ENCODE peak calls at places on chromosomes 3 and 15, in eight cellular contexts. M is NCI-H187, Y is B cell, L is NCI-H1930, E is hippocampal formation, F is Caki2, C is stromal cell of bone marrow, W is SW480. Z is an unnamed sample.
A peak's percentile ranks its signal among the peaks of the same experiment; 100 is the strongest.

GRCh38 chr15:78072080-78072892 is 5.2 kb downstream of the TBC1D2B start:
- DNase-seq in M (no peak), Y (no peak), L (no peak), E (peak; percentile 51), F (no peak), C (no peak), W (no peak), Z (peak; percentile 94)

GRCh38 chr3:37249717-37250116 is 75.3 kb upstream of the LRRFIP2 start:
- DNase-seq in M (no peak), Y (no peak), L (no peak), E (no peak), F (no peak), C (peak; percentile 9), W (no peak), Z (no peak)

GRCh38 chr3:150059729-150060128 is 89.0 kb upstream of the PFN2 start:
- DNase-seq in M (no peak), Y (no peak), L (no peak), E (peak; percentile 58), F (no peak), C (no peak), W (no peak), Z (no peak)

GRCh38 chr15:80967451-80967850 is 22.2 kb downstream of the MESD start:
- DNase-seq in M (no peak), Y (no peak), L (no peak), E (no peak), F (no peak), C (no peak), W (no peak), Z (peak; percentile 50)

GRCh38 chr15:50138391-50138790 is 19.4 kb upstream of the ATP8B4 start:
- DNase-seq in M (no peak), Y (no peak), L (no peak), E (no peak), F (no peak), C (no peak), W (no peak), Z (peak; percentile 26)

GRCh38 chr3:178277605-178278004 is 258.6 kb upstream of the KCNMB2 start:
- DNase-seq in M (no peak), Y (no peak), L (no peak), E (no peak), F (no peak), C (no peak), W (no peak), Z (no peak)

GRCh38 chr3:180707921-180708320 is 28.6 kb upstream of the CCDC39 start:
- DNase-seq in M (no peak), Y (no peak), L (no peak), E (no peak), F (no peak), C (no peak), W (no peak), Z (no peak)

GRCh38 chr3:126956361-126956760 is 26.6 kb upstream of the PLXNA1 start:
- DNase-seq in M (no peak), Y (no peak), L (no peak), E (no peak), F (no peak), C (no peak), W (no peak), Z (no peak)

GRCh38 chr15:73700041-73700842 is 16.1 kb downstream of the CD276 start:
- DNase-seq in M (no peak), Y (peak; percentile 73), L (peak; percentile 61), E (peak; percentile 81), F (peak; percentile 54), C (peak; percentile 65), W (peak; percentile 69), Z (peak; percentile 80)